ENCODE peak calls at places on chromosome 17, in four cellular contexts. R is NCI-H1092, V is tibial artery, C is HFFc6. N is an unnamed sample.
A peak's percentile ranks its signal among the peaks of the same experiment; 100 is the strongest.

GRCh38 chr17:40025991-40026815 is 11.0 kb downstream of the CSF3 start:
- DNase-seq in V (no peak), R (peak; percentile 41), C (no peak), N (no peak)

GRCh38 chr17:38789185-38789584 is 10.2 kb downstream of the PIP4K2B start:
- DNase-seq in C (peak; percentile 63), R (no peak), V (no peak), N (no peak)

GRCh38 chr17:17191346-17191792 is 14.8 kb downstream of the PLD6 start:
- DNase-seq in C (peak; percentile 77), V (no peak), R (no peak), N (no peak)

GRCh38 chr17:7313890-7314718 is 1.1 kb downstream of the GPS2 start:
- DNase-seq in V (no peak), C (peak; percentile 62), R (no peak), N (no peak)

GRCh38 chr17:7023576-7024401 is 939 bp downstream of the BCL6B start:
- DNase-seq in V (peak; percentile 86), R (peak; percentile 47), C (no peak), N (peak; percentile 96)

GRCh38 chr17:64441772-64442549 is 7.0 kb upstream of the MILR1 start:
- DNase-seq in R (no peak), C (peak; percentile 25), V (peak; percentile 58), N (no peak)

GRCh38 chr17:72362466-72363335 is 241.9 kb downstream of the SOX9 start:
- DNase-seq in R (no peak), C (peak; percentile 81), V (no peak), N (no peak)

GRCh38 chr17:67467500-67468481 is 90.7 kb downstream of the PITPNC1 start:
- DNase-seq in C (no peak), R (no peak), V (no peak), N (no peak)

GRCh38 chr17:67574658-67575293 is 143.0 kb upstream of the NOL11 start:
- DNase-seq in R (no peak), V (no peak), C (no peak), N (no peak)

GRCh38 chr17:304461-304860 is 48.1 kb downstream of the RPH3AL start:
- DNase-seq in C (no peak), R (no peak), V (no peak), N (peak; percentile 65)

GRCh38 chr17:32445075-32445427 is 741 bp downstream of the PSMD11 start:
- DNase-seq in C (peak; percentile 60), V (peak; percentile 28), R (no peak), N (no peak)

GRCh38 chr17:32928527-32929287 is 754 bp downstream of the TMEM98 start:
- DNase-seq in C (no peak), R (no peak), V (no peak), N (no peak)

GRCh38 chr17:42055496-42055895 is 5.1 kb upstream of the C17orf113 start:
- DNase-seq in R (no peak), C (no peak), V (no peak), N (no peak)

GRCh38 chr17:64180674-64181073 is 50.7 kb upstream of the ERN1 start:
- DNase-seq in C (no peak), R (no peak), V (peak; percentile 50), N (no peak)

GRCh38 chr17:795721-796120 is 13.6 kb downstream of the MRM3 start:
- DNase-seq in V (no peak), R (no peak), C (no peak), N (no peak)

GRCh38 chr17:42276609-42277341 is 584 bp upstream of the STAT5B start:
- DNase-seq in R (peak; percentile 45), C (peak; percentile 78), V (peak; percentile 82), N (no peak)

GRCh38 chr17:55845385-55845784 is 94.5 kb downstream of the PCTP start:
- DNase-seq in R (peak; percentile 2), V (peak; percentile 59), C (peak; percentile 4), N (peak; percentile 85)